ENCODE peak calls at places on chromosomes 5 and 9, in ten cellular contexts. One of them, this sample, is unnamed.

GRCh38 chr9:137836831-137837241 is 40.7 kb upstream of the CACNA1B start:
- DNase-seq in psoas muscle: no peak
- DNase-seq in left lung: peak; percentile 54
- DNase-seq in CD8-positive, alpha-beta T cell: no peak
- DNase-seq in cardiac muscle cell: no peak
- DNase-seq in CD4-positive, CD25-positive, alpha-beta regulatory T cell: no peak
- DNase-seq in naive thymus-derived CD4-positive, alpha-beta T cell: no peak
- DNase-seq in PC-3: no peak
- DNase-seq in neural progenitor cell: peak; percentile 27
- DNase-seq in heart right ventricle: no peak
- DNase-seq in this sample: no peak

GRCh38 chr9:19618816-19619215 is 170.0 kb downstream of the SLC24A2 start:
- DNase-seq in CD4-positive, CD25-positive, alpha-beta regulatory T cell: no peak
- DNase-seq in left lung: no peak
- DNase-seq in PC-3: no peak
- DNase-seq in psoas muscle: no peak
- DNase-seq in cardiac muscle cell: no peak
- DNase-seq in neural progenitor cell: no peak
- DNase-seq in CD8-positive, alpha-beta T cell: no peak
- DNase-seq in naive thymus-derived CD4-positive, alpha-beta T cell: no peak
- DNase-seq in heart right ventricle: no peak
- DNase-seq in this sample: no peak

GRCh38 chr5:170184007-170184687 is 48.6 kb upstream of the C5orf58 start:
- DNase-seq in PC-3: peak; percentile 74
- DNase-seq in naive thymus-derived CD4-positive, alpha-beta T cell: no peak
- DNase-seq in left lung: peak; percentile 82
- DNase-seq in psoas muscle: peak; percentile 55
- DNase-seq in CD4-positive, CD25-positive, alpha-beta regulatory T cell: no peak
- DNase-seq in heart right ventricle: peak; percentile 58
- DNase-seq in cardiac muscle cell: peak; percentile 68
- DNase-seq in CD8-positive, alpha-beta T cell: peak; percentile 30
- DNase-seq in neural progenitor cell: peak; percentile 87
- DNase-seq in this sample: peak; percentile 9

GRCh38 chr9:21323091-21323490 is 12.1 kb downstream of the KLHL9 start:
- DNase-seq in psoas muscle: no peak
- DNase-seq in CD4-positive, CD25-positive, alpha-beta regulatory T cell: no peak
- DNase-seq in left lung: no peak
- DNase-seq in neural progenitor cell: no peak
- DNase-seq in PC-3: no peak
- DNase-seq in heart right ventricle: no peak
- DNase-seq in cardiac muscle cell: no peak
- DNase-seq in naive thymus-derived CD4-positive, alpha-beta T cell: no peak
- DNase-seq in CD8-positive, alpha-beta T cell: no peak
- DNase-seq in this sample: no peak

GRCh38 chr5:167953151-167953788 is 338.2 kb upstream of the WWC1 start:
- DNase-seq in psoas muscle: no peak
- DNase-seq in heart right ventricle: no peak
- DNase-seq in neural progenitor cell: peak; percentile 39
- DNase-seq in PC-3: no peak
- DNase-seq in naive thymus-derived CD4-positive, alpha-beta T cell: no peak
- DNase-seq in cardiac muscle cell: no peak
- DNase-seq in CD8-positive, alpha-beta T cell: no peak
- DNase-seq in left lung: no peak
- DNase-seq in CD4-positive, CD25-positive, alpha-beta regulatory T cell: no peak
- DNase-seq in this sample: no peak

GRCh38 chr9:91298304-91298703 is 63.4 kb downstream of the AUH start:
- DNase-seq in CD4-positive, CD25-positive, alpha-beta regulatory T cell: no peak
- DNase-seq in heart right ventricle: no peak
- DNase-seq in neural progenitor cell: no peak
- DNase-seq in cardiac muscle cell: peak; percentile 70
- DNase-seq in PC-3: no peak
- DNase-seq in CD8-positive, alpha-beta T cell: no peak
- DNase-seq in left lung: no peak
- DNase-seq in naive thymus-derived CD4-positive, alpha-beta T cell: no peak
- DNase-seq in psoas muscle: no peak
- DNase-seq in this sample: no peak

GRCh38 chr9:110115341-110115820 is 92.6 kb downstream of the C9orf152 start:
- DNase-seq in left lung: no peak
- DNase-seq in naive thymus-derived CD4-positive, alpha-beta T cell: no peak
- DNase-seq in psoas muscle: peak; percentile 65
- DNase-seq in PC-3: no peak
- DNase-seq in CD8-positive, alpha-beta T cell: no peak
- DNase-seq in cardiac muscle cell: peak; percentile 61
- DNase-seq in heart right ventricle: peak; percentile 43
- DNase-seq in neural progenitor cell: no peak
- DNase-seq in CD4-positive, CD25-positive, alpha-beta regulatory T cell: no peak
- DNase-seq in this sample: no peak

GRCh38 chr9:108671156-108671555 is 184.6 kb downstream of the ACTL7B start:
- DNase-seq in CD8-positive, alpha-beta T cell: no peak
- DNase-seq in PC-3: peak; percentile 59
- DNase-seq in left lung: no peak
- DNase-seq in cardiac muscle cell: peak; percentile 40
- DNase-seq in naive thymus-derived CD4-positive, alpha-beta T cell: no peak
- DNase-seq in CD4-positive, CD25-positive, alpha-beta regulatory T cell: no peak
- DNase-seq in heart right ventricle: no peak
- DNase-seq in neural progenitor cell: peak; percentile 53
- DNase-seq in psoas muscle: no peak
- DNase-seq in this sample: no peak

GRCh38 chr9:38066167-38066906 is 2.7 kb downstream of the SHB start:
- DNase-seq in PC-3: peak; percentile 22
- DNase-seq in CD8-positive, alpha-beta T cell: no peak
- DNase-seq in CD4-positive, CD25-positive, alpha-beta regulatory T cell: no peak
- DNase-seq in psoas muscle: no peak
- DNase-seq in neural progenitor cell: peak; percentile 48
- DNase-seq in heart right ventricle: no peak
- DNase-seq in left lung: no peak
- DNase-seq in cardiac muscle cell: no peak
- DNase-seq in naive thymus-derived CD4-positive, alpha-beta T cell: no peak
- DNase-seq in this sample: no peak

GRCh38 chr5:120605325-120606079 is 141.4 kb downstream of the PRR16 start:
- DNase-seq in CD8-positive, alpha-beta T cell: no peak
- DNase-seq in PC-3: no peak
- DNase-seq in heart right ventricle: no peak
- DNase-seq in psoas muscle: no peak
- DNase-seq in CD4-positive, CD25-positive, alpha-beta regulatory T cell: no peak
- DNase-seq in naive thymus-derived CD4-positive, alpha-beta T cell: no peak
- DNase-seq in neural progenitor cell: no peak
- DNase-seq in cardiac muscle cell: peak; percentile 13
- DNase-seq in left lung: no peak
- DNase-seq in this sample: no peak

GRCh38 chr9:15121591-15121990 is 185.4 kb downstream of the TTC39B start:
- DNase-seq in psoas muscle: no peak
- DNase-seq in cardiac muscle cell: no peak
- DNase-seq in PC-3: no peak
- DNase-seq in left lung: no peak
- DNase-seq in neural progenitor cell: no peak
- DNase-seq in CD8-positive, alpha-beta T cell: no peak
- DNase-seq in heart right ventricle: no peak
- DNase-seq in naive thymus-derived CD4-positive, alpha-beta T cell: no peak
- DNase-seq in CD4-positive, CD25-positive, alpha-beta regulatory T cell: no peak
- DNase-seq in this sample: no peak

DNA sequence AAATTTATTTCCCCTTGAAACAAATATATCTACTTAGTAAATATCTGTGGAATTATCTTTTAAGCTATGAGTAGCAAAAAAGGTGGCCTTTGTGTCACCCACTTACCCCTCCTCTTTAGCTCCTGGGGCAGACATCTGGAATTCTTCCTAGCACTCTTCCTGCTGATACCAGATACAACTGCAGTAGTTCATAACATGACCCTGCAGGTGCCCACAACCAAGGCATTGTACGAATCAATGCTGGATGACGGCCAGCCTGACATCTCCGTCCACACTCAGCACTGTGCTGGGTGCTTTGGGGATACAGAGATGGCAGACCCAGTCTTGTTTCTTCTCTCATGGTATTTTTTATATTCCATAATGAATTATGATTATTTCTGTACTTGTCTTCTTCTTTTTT is 152.3 kb downstream of the GOLPH3 start:
- DNase-seq in cardiac muscle cell: no peak
- DNase-seq in PC-3: no peak
- DNase-seq in CD8-positive, alpha-beta T cell: no peak
- DNase-seq in psoas muscle: no peak
- DNase-seq in left lung: no peak
- DNase-seq in CD4-positive, CD25-positive, alpha-beta regulatory T cell: no peak
- DNase-seq in heart right ventricle: no peak
- DNase-seq in neural progenitor cell: no peak
- DNase-seq in naive thymus-derived CD4-positive, alpha-beta T cell: no peak
- DNase-seq in this sample: no peak
- H3K4me3 ChIP-seq in cardiac muscle cell: no peak overlapping the region
- H3K4me3 ChIP-seq in PC-3: no peak overlapping the region
- H3K4me3 ChIP-seq in CD8-positive, alpha-beta T cell: no peak overlapping the region
- H3K4me3 ChIP-seq in psoas muscle: no peak overlapping the region
- H3K4me3 ChIP-seq in left lung: no peak overlapping the region
- H3K4me3 ChIP-seq in CD4-positive, CD25-positive, alpha-beta regulatory T cell: no peak overlapping the region
- H3K4me3 ChIP-seq in heart right ventricle: no peak overlapping the region
- H3K4me3 ChIP-seq in neural progenitor cell: no peak overlapping the region
- H3K4me3 ChIP-seq in naive thymus-derived CD4-positive, alpha-beta T cell: no peak overlapping the region
- H3K4me3 ChIP-seq in this sample: no peak overlapping the region

DNA sequence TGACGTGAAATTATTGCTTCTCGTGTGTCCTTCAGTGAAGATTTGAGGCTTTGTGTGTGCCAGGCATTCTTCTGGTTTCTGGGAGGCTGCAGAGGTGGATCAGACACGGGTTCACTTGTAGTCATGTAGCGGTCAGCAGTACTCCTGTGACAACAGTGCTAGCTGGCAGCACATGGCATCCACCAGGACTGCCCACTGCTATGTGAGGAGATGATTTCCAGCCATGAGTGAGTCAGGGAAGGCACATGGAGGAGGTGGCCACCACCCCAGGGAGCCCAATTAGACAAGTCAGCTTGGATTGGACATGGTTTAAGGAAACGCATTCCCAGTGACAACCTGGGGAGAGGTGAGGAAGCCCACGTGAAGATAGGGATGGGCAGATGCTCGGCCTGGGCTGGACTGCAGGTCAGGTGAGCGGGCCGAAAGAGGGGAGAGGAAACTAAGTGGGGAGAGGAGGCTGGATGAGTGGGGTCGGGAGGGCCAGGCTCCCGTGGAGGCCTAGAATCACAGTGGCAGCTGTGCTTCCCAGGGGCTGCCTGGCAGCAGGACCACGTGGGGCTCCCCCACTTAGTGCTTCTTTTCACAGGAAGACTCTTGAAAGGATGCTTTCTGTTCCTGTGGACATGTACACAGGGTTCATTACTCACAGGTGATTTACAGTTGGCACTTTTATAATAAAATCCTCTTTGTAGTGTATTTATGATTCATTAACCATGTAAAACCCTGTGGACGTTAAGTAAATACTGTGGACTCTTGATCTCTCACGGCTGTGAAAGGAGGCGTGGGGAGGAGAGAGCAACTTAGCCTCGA is 80.0 kb upstream of the OTULINL start:
- DNase-seq in CD4-positive, CD25-positive, alpha-beta regulatory T cell: no peak
- DNase-seq in PC-3: peak; percentile 33
- DNase-seq in left lung: no peak
- DNase-seq in neural progenitor cell: no peak
- DNase-seq in psoas muscle: no peak
- DNase-seq in cardiac muscle cell: no peak
- DNase-seq in heart right ventricle: no peak
- DNase-seq in naive thymus-derived CD4-positive, alpha-beta T cell: no peak
- DNase-seq in CD8-positive, alpha-beta T cell: no peak
- DNase-seq in this sample: no peak
- H3K36me3 ChIP-seq in CD4-positive, CD25-positive, alpha-beta regulatory T cell: no peaks in the 10 kb centered on the region
- H3K36me3 ChIP-seq in PC-3: peaks cover 80% of the 10 kb centered on the region
- H3K36me3 ChIP-seq in left lung: no peaks in the 10 kb centered on the region
- H3K36me3 ChIP-seq in neural progenitor cell: no peaks in the 10 kb centered on the region
- H3K36me3 ChIP-seq in psoas muscle: peaks cover 5% of the 10 kb centered on the region
- H3K36me3 ChIP-seq in cardiac muscle cell: peaks cover 33% of the 10 kb centered on the region
- H3K36me3 ChIP-seq in heart right ventricle: peaks cover 6% of the 10 kb centered on the region
- H3K36me3 ChIP-seq in naive thymus-derived CD4-positive, alpha-beta T cell: no peaks in the 10 kb centered on the region
- H3K36me3 ChIP-seq in CD8-positive, alpha-beta T cell: no peaks in the 10 kb centered on the region
- H3K36me3 ChIP-seq in this sample: peaks cover 55% of the 10 kb centered on the region

DNA sequence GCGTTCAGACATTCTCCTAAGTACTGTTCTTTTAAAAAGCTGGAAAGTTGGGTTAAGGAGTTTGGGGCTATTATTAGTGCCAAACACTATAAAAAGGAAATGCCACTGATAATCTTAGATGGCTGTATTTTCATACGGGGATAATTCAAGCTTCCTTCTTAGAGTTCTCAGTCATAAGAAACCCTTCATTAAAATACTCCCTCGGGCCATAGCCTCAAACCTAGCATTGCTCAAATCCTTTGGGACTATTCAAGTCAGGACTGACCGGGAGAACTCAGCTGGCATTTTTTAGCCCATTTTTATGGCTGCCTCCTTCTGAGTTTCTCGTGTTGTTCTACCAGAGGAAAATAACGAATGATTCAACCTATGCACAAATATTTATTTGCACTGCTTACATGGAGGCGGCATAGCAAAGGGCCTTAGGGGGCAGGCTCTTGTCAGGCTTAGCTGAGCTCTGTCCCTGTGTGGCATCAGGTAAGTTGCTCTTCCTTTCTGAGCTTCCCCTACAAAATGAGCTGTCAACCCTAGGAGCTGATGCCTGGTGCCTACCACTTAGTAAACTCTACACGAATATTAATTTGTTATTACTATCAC is 33.5 kb upstream of the ADAM19 start:
- DNase-seq in psoas muscle: no peak
- DNase-seq in CD8-positive, alpha-beta T cell: no peak
- DNase-seq in left lung: no peak
- DNase-seq in PC-3: peak; percentile 72
- DNase-seq in heart right ventricle: no peak
- DNase-seq in cardiac muscle cell: peak; percentile 34
- DNase-seq in CD4-positive, CD25-positive, alpha-beta regulatory T cell: no peak
- DNase-seq in neural progenitor cell: no peak
- DNase-seq in naive thymus-derived CD4-positive, alpha-beta T cell: no peak
- DNase-seq in this sample: no peak
- H3K27ac ChIP-seq in psoas muscle: no peak overlapping the region
- H3K27ac ChIP-seq in CD8-positive, alpha-beta T cell: no peak overlapping the region
- H3K27ac ChIP-seq in left lung: no peak overlapping the region
- H3K27ac ChIP-seq in PC-3: peak overlapping the region; percentile 96
- H3K27ac ChIP-seq in heart right ventricle: no peak overlapping the region
- H3K27ac ChIP-seq in cardiac muscle cell: no peak overlapping the region
- H3K27ac ChIP-seq in CD4-positive, CD25-positive, alpha-beta regulatory T cell: no peak overlapping the region
- H3K27ac ChIP-seq in neural progenitor cell: no peak overlapping the region
- H3K27ac ChIP-seq in naive thymus-derived CD4-positive, alpha-beta T cell: no peak overlapping the region
- H3K27ac ChIP-seq in this sample: peak overlapping the region; percentile 94

DNA sequence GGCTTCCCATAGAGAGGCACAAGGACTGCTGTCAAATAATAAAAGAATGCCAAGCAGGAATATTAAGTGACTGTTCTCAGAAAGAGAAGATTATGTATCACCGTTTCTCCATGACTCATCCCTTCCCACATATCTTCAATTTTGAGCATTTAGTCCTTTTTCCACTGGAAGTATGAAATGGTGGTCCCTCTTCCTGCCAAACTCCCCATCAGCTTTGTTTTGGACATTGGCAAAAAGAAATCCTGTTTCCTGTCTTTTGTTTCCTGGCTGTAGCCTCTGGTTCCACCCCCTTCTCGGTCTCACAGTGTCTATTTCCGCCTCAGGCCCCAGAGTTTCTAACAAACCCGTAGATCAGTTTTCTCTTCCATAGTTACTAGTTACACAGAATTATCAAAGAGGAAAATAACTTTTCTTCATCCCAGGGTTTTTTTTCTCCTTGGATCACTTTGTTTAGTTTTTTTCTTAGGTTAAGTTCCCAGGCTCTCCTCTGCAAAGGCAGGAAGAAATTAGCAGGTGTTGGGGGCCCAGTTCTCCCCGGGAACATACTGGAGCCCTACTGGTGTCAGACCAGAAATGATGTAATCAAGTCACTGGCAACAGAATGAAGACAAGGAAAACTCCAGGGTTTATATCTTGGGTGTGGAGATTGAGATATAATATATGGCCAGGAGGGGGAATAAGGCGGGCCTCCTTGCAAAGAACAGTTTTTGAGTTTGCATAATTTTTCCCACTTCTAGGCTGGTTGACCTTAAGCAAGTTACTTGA is 26.3 kb upstream of the ARHGAP26 start:
- DNase-seq in PC-3: peak; percentile 40
- DNase-seq in psoas muscle: no peak
- DNase-seq in CD8-positive, alpha-beta T cell: no peak
- DNase-seq in left lung: no peak
- DNase-seq in naive thymus-derived CD4-positive, alpha-beta T cell: no peak
- DNase-seq in cardiac muscle cell: peak; percentile 72
- DNase-seq in CD4-positive, CD25-positive, alpha-beta regulatory T cell: no peak
- DNase-seq in heart right ventricle: no peak
- DNase-seq in neural progenitor cell: no peak
- DNase-seq in this sample: no peak
- H3K4me3 ChIP-seq in PC-3: no peak overlapping the region
- H3K4me3 ChIP-seq in psoas muscle: no peak overlapping the region
- H3K4me3 ChIP-seq in CD8-positive, alpha-beta T cell: no peak overlapping the region
- H3K4me3 ChIP-seq in left lung: no peak overlapping the region
- H3K4me3 ChIP-seq in naive thymus-derived CD4-positive, alpha-beta T cell: no peak overlapping the region
- H3K4me3 ChIP-seq in cardiac muscle cell: no peak overlapping the region
- H3K4me3 ChIP-seq in CD4-positive, CD25-positive, alpha-beta regulatory T cell: no peak overlapping the region
- H3K4me3 ChIP-seq in heart right ventricle: no peak overlapping the region
- H3K4me3 ChIP-seq in neural progenitor cell: no peak overlapping the region
- H3K4me3 ChIP-seq in this sample: no peak overlapping the region

This sample was measured in keratinocyte.